ENCODE peak calls at places on chromosomes 3 and 15, in ten cellular contexts. E is A549, A is ovary, J is lower leg skin, O is heart left ventricle, U is GM12891, D is suprapubic skin, M is uterus, Z is right lobe of liver, R is stomach. F is an unnamed sample.

GRCh38 chr3:3705090-3705775 is 94.0 kb upstream of the LRRN1 start:
- DNase-seq in E (no peak), A (no peak), J (no peak), O (peak), U (no peak), D (no peak), M (no peak), Z (no peak), R (no peak), F (no peak)

GRCh38 chr3:171160326-171160725 is 133.8 kb upstream of the SLC2A2 start:
- DNase-seq in E (no peak), A (no peak), J (no peak), O (no peak), U (no peak), D (no peak), M (no peak), Z (no peak), R (no peak), F (no peak)

GRCh38 chr3:113697192-113698090 is 999 bp upstream of the USF3 start:
- DNase-seq in E (peak), A (peak), J (peak), O (peak), U (no peak), D (no peak), M (peak), Z (no peak), R (no peak), F (no peak)

GRCh38 chr3:31934018-31934417 is 47.0 kb downstream of the OSBPL10 start:
- DNase-seq in E (no peak), A (no peak), J (no peak), O (no peak), U (no peak), D (no peak), M (no peak), Z (no peak), R (no peak), F (no peak)

GRCh38 chr15:42363487-42363886 is 4.2 kb downstream of the CAPN3 start:
- DNase-seq in E (no peak), A (no peak), J (no peak), O (no peak), U (no peak), D (no peak), M (no peak), Z (no peak), R (no peak), F (no peak)

GRCh38 chr3:133548090-133548489 is 25.4 kb upstream of the CDV3 start:
- DNase-seq in E (no peak), A (no peak), J (no peak), O (no peak), U (no peak), D (peak), M (no peak), Z (no peak), R (no peak), F (no peak)

GRCh38 chr15:60044636-60045273 is 40.6 kb downstream of the FOXB1 start:
- DNase-seq in E (no peak), A (no peak), J (no peak), O (no peak), U (no peak), D (no peak), M (no peak), Z (no peak), R (no peak), F (no peak)

GRCh38 chr3:114272271-114272670 is 21.6 kb upstream of the TIGIT start:
- DNase-seq in E (no peak), A (no peak), J (no peak), O (no peak), U (no peak), D (no peak), M (no peak), Z (no peak), R (no peak), F (no peak)

GRCh38 chr3:83813176-83813575 is 1145.6 kb upstream of the CADM2 start:
- DNase-seq in E (no peak), A (no peak), J (peak), O (no peak), U (no peak), D (no peak), M (no peak), Z (no peak), R (no peak), F (no peak)

GRCh38 chr15:89167267-89168176 is 53.9 kb downstream of the RLBP1 start:
- DNase-seq in E (peak), A (no peak), J (no peak), O (no peak), U (no peak), D (no peak), M (no peak), Z (no peak), R (peak), F (peak)

GRCh38 chr3:16137044-16137443 is 37.4 kb upstream of the GALNT15 start:
- DNase-seq in E (no peak), A (no peak), J (no peak), O (no peak), U (no peak), D (no peak), M (no peak), Z (no peak), R (no peak), F (no peak)

GRCh38 chr15:88701561-88702095 is 62.8 kb downstream of the ISG20 start:
- DNase-seq in E (peak), A (no peak), J (no peak), O (no peak), U (peak), D (no peak), M (no peak), Z (no peak), R (no peak), F (no peak)

GRCh38 chr3:25592510-25592968 is 72.2 kb downstream of the TOP2B start:
- DNase-seq in E (peak), A (peak), J (no peak), O (peak), U (no peak), D (no peak), M (peak), Z (no peak), R (no peak), F (peak)

GRCh38 chr3:119600732-119601131 is 3.0 kb downstream of the PLA1A start:
- DNase-seq in E (no peak), A (no peak), J (no peak), O (peak), U (no peak), D (peak), M (no peak), Z (no peak), R (no peak), F (no peak)

GRCh38 chr3:178170698-178171535 is 365.3 kb upstream of the KCNMB2 start:
- DNase-seq in E (no peak), A (no peak), J (no peak), O (peak), U (no peak), D (no peak), M (no peak), Z (no peak), R (no peak), F (no peak)

DNA sequence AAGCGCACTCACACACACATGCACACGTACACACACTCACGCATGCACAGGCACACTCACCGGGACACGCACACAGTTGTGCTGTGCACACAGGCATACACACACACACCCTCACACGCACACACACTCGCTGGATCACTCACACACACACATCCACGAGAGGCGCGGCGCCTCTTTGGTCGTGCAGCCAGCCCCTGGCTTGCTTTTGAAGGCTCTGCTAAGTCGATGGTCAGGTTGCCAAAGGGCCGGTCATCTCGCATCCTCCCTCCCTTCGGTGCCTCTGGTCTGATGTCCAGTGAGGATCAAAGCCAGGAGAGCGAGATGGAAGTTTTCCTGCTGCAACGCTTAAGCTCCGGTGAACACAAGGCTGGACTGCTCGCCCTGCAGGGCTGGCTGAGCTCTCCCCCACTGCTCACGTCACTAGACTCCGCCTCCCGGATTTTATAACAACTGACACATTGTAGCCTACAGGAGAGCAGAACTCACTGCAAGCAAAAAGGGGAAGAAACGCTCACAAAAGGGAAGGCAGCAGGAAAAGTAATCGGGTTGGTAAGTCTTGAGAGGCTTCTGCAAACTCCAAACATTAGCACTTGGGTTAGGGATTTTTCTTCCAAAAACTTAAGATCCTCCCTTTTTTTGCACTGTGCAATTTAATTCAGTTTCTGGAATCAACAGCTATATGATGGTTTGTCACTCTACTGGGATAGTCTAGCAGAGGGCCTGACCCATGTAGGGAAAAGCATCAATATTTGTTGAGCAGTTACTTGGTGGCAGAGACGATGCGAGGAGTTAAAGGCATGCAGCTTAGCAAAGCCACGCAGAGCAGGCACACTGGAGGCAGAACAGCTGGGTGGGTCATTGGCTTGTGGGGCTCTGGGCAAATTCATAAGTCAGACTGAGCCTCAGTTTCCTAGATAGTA is at the start of gene SRGAP3:
- DNase-seq in E (peak), A (peak), J (peak), O (peak), U (peak), D (peak), M (peak), Z (peak), R (peak), F (peak)
- TF ChIP-seq POLR2A in E (peak), A (no peak), J (no peak), O (peak), U (no peak), D (no peak), M (peak), Z (no peak), R (no peak), F (peak)

GRCh38 chr3:97764186-97765055 is at the start of gene ARL6:
- DNase-seq in E (peak), A (peak), J (peak), O (peak), U (peak), D (peak), M (peak), Z (peak), R (peak), F (peak)
- TF ChIP-seq POLR2A in E (peak), A (peak), J (no peak), O (no peak), U (peak), D (no peak), M (no peak), Z (no peak), R (no peak), F (no peak)

GRCh38 chr15:34583399-34584320 is at the start of gene GOLGA8B:
- DNase-seq in E (peak), A (peak), J (peak), O (peak), U (peak), D (no peak), M (peak), Z (peak), R (peak), F (peak)

GRCh38 chr15:34582461-34583357 is 742 bp downstream of the GOLGA8B start:
- DNase-seq in E (peak), A (no peak), J (peak), O (no peak), U (peak), D (no peak), M (no peak), Z (peak), R (peak), F (peak)

GRCh38 chr15:34584321-34584668 is 844 bp upstream of the GOLGA8B start:
- DNase-seq in E (no peak), A (no peak), J (no peak), O (no peak), U (no peak), D (no peak), M (no peak), Z (peak), R (no peak), F (no peak)

GRCh38 chr15:34584996-34585395 is 1.5 kb upstream of the GOLGA8B start:
- DNase-seq in E (no peak), A (no peak), J (no peak), O (no peak), U (no peak), D (no peak), M (no peak), Z (no peak), R (no peak), F (no peak)

DNA sequence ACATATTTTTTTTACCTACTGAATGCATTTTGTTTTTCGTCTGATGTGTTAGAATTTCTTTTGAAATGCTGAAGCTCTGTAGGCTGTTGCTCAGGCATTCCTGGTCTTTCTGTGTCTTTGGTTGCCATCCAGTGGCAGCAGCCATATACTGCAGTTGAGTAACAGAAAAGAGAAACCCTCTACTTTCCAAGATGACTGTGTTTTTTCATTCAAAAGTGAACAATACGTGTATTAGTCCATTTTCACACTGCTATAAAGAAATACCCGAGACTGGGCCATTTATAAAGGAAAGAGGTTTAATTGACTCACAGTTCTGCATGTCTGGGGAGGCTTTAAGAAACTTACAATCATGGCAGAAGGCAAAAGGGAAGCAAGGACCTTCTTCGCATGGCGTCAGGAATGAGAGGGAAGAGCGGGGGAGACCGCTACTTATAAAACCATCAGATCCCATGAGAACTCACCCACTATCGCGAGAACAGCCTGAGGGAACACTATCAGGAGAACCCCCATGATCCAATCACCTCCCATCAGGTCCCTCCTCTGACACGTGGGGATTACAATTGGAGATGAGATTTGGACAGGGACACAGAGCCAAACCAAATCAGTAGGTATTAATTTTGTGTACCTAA is 4.7 kb upstream of the GOLGA8B start:
- DNase-seq in E (peak), A (peak), J (no peak), O (no peak), U (no peak), D (no peak), M (peak), Z (peak), R (peak), F (peak)
- TF ChIP-seq POLR2A in E (peak), A (peak), J (no peak), O (no peak), U (peak), D (no peak), M (no peak), Z (peak), R (no peak), F (peak)

DNA sequence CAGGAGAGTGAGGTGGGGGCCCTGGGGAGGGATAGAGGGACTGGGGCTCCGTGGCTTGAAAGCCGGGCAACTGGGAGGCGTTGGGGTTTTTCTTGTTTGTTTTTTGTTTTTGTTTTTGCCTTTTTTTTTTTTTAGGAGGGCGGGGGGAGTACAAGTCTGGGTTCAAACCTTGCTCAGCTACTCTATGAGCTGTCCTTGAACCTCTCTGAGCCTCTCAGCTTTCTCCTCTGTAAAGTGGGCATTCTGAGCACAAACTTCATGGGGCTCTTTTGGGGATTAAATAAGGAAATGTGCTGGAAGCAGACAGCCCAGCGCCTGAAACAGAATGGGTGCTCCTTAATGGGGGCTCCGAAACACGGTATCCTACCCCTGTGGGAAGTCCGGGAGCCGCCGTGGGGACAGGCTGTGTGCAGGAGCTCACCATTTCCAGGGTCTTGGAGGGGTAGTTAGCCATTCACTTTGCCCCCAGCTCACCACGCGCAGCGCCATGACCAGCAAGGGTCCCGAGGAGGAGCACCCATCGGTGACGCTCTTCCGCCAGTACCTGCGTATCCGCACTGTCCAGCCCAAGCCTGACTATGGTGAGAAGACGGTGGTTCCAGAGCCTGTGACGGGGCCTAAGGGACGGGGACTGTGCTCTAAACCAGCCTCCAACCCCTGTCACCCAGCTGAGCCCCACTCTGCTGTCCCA is 388 bp downstream of the ACY1 start:
- DNase-seq in E (no peak), A (no peak), J (no peak), O (no peak), U (no peak), D (no peak), M (no peak), Z (no peak), R (no peak), F (no peak)
- TF ChIP-seq POLR2A in E (no peak), A (no peak), J (no peak), O (no peak), U (no peak), D (no peak), M (no peak), Z (peak), R (no peak), F (no peak)

DNA sequence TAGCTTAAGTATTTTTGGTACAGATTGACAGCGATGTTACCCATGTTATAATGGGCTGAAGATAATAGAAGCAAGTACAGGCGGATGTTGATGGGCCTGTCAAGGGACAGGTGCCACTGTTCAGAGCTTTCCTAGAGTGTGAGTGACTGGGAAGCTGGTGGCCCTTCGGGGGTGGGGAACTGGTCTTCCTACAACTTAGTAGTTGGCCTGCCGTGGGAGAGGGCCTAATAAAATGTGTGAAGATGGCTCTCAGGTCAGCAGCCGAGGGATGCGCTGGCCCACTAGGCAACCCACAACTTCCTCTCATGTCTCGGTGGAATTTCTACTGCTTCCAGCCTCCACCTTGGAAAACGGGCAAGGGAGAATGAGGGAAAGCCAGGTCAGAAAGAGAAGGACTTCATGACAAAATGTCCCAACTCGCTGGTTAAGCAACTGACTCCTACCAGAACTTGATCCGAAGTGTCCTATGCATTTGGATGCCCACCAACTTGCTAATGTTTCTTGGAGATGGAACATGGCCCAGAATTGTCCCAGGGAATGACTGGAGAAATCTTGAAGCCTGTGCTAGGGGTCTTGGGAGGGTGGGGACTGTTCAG is 1.4 kb downstream of the GYG1 start:
- DNase-seq in E (no peak), A (no peak), J (no peak), O (no peak), U (no peak), D (no peak), M (no peak), Z (peak), R (no peak), F (no peak)
- TF ChIP-seq POLR2A in E (no peak), A (no peak), J (no peak), O (no peak), U (no peak), D (no peak), M (no peak), Z (no peak), R (no peak), F (no peak)

DNA sequence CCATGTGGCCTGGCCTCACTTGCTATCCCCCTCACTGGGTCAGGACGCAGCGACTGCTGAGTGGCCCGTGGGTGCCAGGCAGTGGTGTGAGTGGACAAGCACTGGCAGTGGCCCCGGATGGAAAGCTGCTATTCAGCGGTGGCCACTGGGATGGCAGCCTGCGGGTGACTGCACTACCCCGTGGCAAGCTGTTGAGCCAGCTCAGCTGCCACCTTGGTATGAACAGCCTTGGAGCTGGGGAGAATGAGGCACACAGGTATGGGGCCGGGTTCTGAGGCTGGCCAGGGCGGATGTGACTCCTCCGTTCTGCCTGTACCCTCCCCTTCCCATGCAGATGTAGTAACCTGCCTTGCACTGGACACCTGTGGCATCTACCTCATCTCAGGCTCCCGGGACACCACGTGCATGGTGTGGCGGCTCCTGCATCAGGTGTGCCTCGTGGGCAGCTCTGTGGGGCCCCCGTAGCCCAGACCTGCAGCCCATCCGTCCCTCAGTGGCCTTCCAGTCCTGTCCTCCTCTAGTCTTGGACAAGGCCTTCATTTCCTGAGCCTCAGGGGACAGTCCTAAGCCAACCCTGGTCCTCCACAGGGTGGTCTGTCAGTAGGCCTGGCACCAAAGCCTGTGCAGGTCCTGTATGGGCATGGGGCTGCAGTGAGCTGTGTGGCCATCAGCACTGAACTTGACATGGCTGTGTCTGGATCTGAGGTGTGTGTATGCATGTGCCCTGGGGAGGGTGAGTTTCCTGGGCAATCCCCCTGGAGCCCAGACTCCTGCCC is 28.2 kb downstream of the NBEAL2 start:
- DNase-seq in E (no peak), A (peak), J (peak), O (no peak), U (no peak), D (peak), M (peak), Z (peak), R (no peak), F (no peak)
- TF ChIP-seq POLR2A in E (no peak), A (no peak), J (no peak), O (no peak), U (peak), D (no peak), M (no peak), Z (no peak), R (no peak), F (no peak)

GRCh38 chr3:13044496-13045244 is 28.6 kb downstream of the IQSEC1 start:
- DNase-seq in E (no peak), A (no peak), J (no peak), O (no peak), U (no peak), D (no peak), M (no peak), Z (no peak), R (no peak), F (no peak)

GRCh38 chr3:13046569-13047279 is 26.5 kb downstream of the IQSEC1 start:
- DNase-seq in E (no peak), A (no peak), J (no peak), O (no peak), U (no peak), D (no peak), M (no peak), Z (no peak), R (no peak), F (no peak)

GRCh38 chr3:13045245-13045903 is 27.9 kb downstream of the IQSEC1 start:
- DNase-seq in E (no peak), A (no peak), J (no peak), O (no peak), U (no peak), D (no peak), M (no peak), Z (no peak), R (no peak), F (no peak)

GRCh38 chr3:13047296-13048165 is 25.7 kb downstream of the IQSEC1 start:
- DNase-seq in E (no peak), A (no peak), J (no peak), O (no peak), U (peak), D (no peak), M (no peak), Z (no peak), R (no peak), F (no peak)

GRCh38 chr3:13045904-13046568 is 27.2 kb downstream of the IQSEC1 start:
- DNase-seq in E (no peak), A (no peak), J (no peak), O (peak), U (peak), D (no peak), M (no peak), Z (no peak), R (no peak), F (no peak)
- TF ChIP-seq POLR2A in E (no peak), A (no peak), J (no peak), O (no peak), U (peak), D (no peak), M (no peak), Z (no peak), R (no peak), F (no peak)

GRCh38 chr15:28991236-28992171 is 105.7 kb downstream of the APBA2 start:
- DNase-seq in E (no peak), A (no peak), J (no peak), O (no peak), U (no peak), D (peak), M (no peak), Z (no peak), R (no peak), F (no peak)
- TF ChIP-seq POLR2A in E (no peak), A (no peak), J (no peak), O (no peak), U (no peak), D (no peak), M (no peak), Z (no peak), R (no peak), F (no peak)

F was measured in H54.